ENCODE peak calls at places on chromosomes 5 and 9, in eight cellular contexts. R is NCI-H345; D is lower lobe of right lung; T is stimulated activated CD8-positive, alpha-beta memory T cell treated with anti-CD3 and anti-CD28 coated beads, Interleukin-4, amount 100 ng/mL, for 4 hours; L is NCI-H2081; X is mesendoderm; S is activated T-cell treated with anti-CD3 and anti-CD28 coated beads, Interleukin-2, amount 50 U/mL, for 72 hours; Y is heart left ventricle. P is an unnamed sample.

GRCh38 chr5:58149750-58150149 is 310.1 kb downstream of the PLK2 start:
- DNase-seq in R (no peak), D (no peak), T (no peak), L (no peak), X (no peak), S (no peak), Y (no peak), P (no peak)

GRCh38 chr9:23551171-23551795 is 274.8 kb downstream of the ELAVL2 start:
- DNase-seq in R (no peak), D (no peak), T (no peak), L (no peak), X (no peak), S (no peak), Y (no peak), P (peak)

GRCh38 chr9:116806075-116806474 is 119.0 kb downstream of the TRIM32 start:
- DNase-seq in R (no peak), D (no peak), T (no peak), L (no peak), X (peak), S (no peak), Y (no peak), P (no peak)

GRCh38 chr5:154312571-154312970 is 122.0 kb downstream of the GALNT10 start:
- DNase-seq in R (no peak), D (no peak), T (no peak), L (no peak), X (no peak), S (no peak), Y (no peak), P (no peak)

GRCh38 chr5:164345173-164345572 is 839.8 kb downstream of the MAT2B start:
- DNase-seq in R (no peak), D (no peak), T (no peak), L (peak), X (peak), S (no peak), Y (peak), P (no peak)

GRCh38 chr5:22480305-22480704 is 372.8 kb downstream of the CDH12 start:
- DNase-seq in R (no peak), D (no peak), T (no peak), L (no peak), X (no peak), S (no peak), Y (no peak), P (no peak)

GRCh38 chr9:71924576-71924975 is 13.1 kb downstream of the C9orf85 start:
- DNase-seq in R (no peak), D (no peak), T (no peak), L (no peak), X (no peak), S (no peak), Y (no peak), P (no peak)

GRCh38 chr9:133167769-133168168 is 4.1 kb upstream of the GBGT1 start:
- DNase-seq in R (no peak), D (peak), T (no peak), L (no peak), X (no peak), S (no peak), Y (no peak), P (no peak)

GRCh38 chr9:89052470-89053097 is 61.3 kb downstream of the S1PR3 start:
- DNase-seq in R (no peak), D (no peak), T (no peak), L (no peak), X (no peak), S (no peak), Y (peak), P (no peak)

GRCh38 chr5:133356386-133357331 is 255.7 kb downstream of the FSTL4 start:
- DNase-seq in R (no peak), D (no peak), T (no peak), L (no peak), X (no peak), S (no peak), Y (no peak), P (no peak)

GRCh38 chr9:115717711-115718173 is 435.8 kb upstream of the PAPPA start:
- DNase-seq in R (no peak), D (no peak), T (no peak), L (no peak), X (peak), S (no peak), Y (no peak), P (no peak)

GRCh38 chr5:147631428-147631985 is 121.6 kb upstream of the DPYSL3 start:
- DNase-seq in R (no peak), D (no peak), T (no peak), L (no peak), X (no peak), S (no peak), Y (no peak), P (no peak)

GRCh38 chr9:112793213-112793810 is 42.8 kb downstream of the SNX30 start:
- DNase-seq in R (peak), D (peak), T (peak), L (peak), X (peak), S (peak), Y (peak), P (peak)

GRCh38 chr5:36728697-36729543 is 122.5 kb downstream of the SLC1A3 start:
- DNase-seq in R (peak), D (no peak), T (no peak), L (peak), X (peak), S (peak), Y (no peak), P (peak)

GRCh38 chr9:100074093-100074492 is 24.7 kb downstream of the ERP44 start:
- DNase-seq in R (no peak), D (no peak), T (no peak), L (no peak), X (no peak), S (no peak), Y (no peak), P (no peak)

GRCh38 chr9:2027761-2028160 is 12.6 kb downstream of the SMARCA2 start:
- DNase-seq in R (no peak), D (no peak), T (no peak), L (no peak), X (no peak), S (no peak), Y (no peak), P (no peak)

GRCh38 chr9:93670208-93671029 is 94.0 kb downstream of the PHF2 start:
- DNase-seq in R (no peak), D (no peak), T (no peak), L (no peak), X (no peak), S (peak), Y (peak), P (no peak)

GRCh38 chr9:33132249-33132772 is 34.8 kb downstream of the B4GALT1 start:
- DNase-seq in R (no peak), D (no peak), T (no peak), L (no peak), X (no peak), S (no peak), Y (peak), P (no peak)

GRCh38 chr5:85760519-85760918 is 857.2 kb upstream of the COX7C start:
- DNase-seq in R (no peak), D (no peak), T (no peak), L (no peak), X (no peak), S (no peak), Y (no peak), P (no peak)

GRCh38 chr5:1516615-1517601 is 6.9 kb downstream of the LPCAT1 start:
- DNase-seq in R (no peak), D (peak), T (no peak), L (no peak), X (peak), S (no peak), Y (peak), P (no peak)

GRCh38 chr9:98101868-98102273 is 17.2 kb downstream of the TRIM14 start:
- DNase-seq in R (peak), D (peak), T (peak), L (no peak), X (no peak), S (peak), Y (no peak), P (peak)